ENCODE peak calls at places on chromosomes 5 and 9, in five cellular contexts. G, B, H, J and D are unnamed samples.

GRCh38 chr9:88011005-88011766 is 36.9 kb upstream of the CDK20 start:
- DNase-seq in J (peak), H (no peak), G (peak), B (peak), D (no peak)

GRCh38 chr9:133876144-133876543 is 116.0 kb downstream of the VAV2 start:
- DNase-seq in G (no peak), H (no peak), B (no peak), J (no peak), D (no peak)

GRCh38 chr9:124202447-124202971 is 55.2 kb upstream of the NEK6 start:
- DNase-seq in H (no peak), B (peak), J (peak), G (peak), D (no peak)

GRCh38 chr5:78610633-78611032 is 37.9 kb downstream of the LHFPL2 start:
- DNase-seq in G (no peak), H (no peak), J (no peak), B (peak), D (no peak)

GRCh38 chr9:127572961-127573727 is 38.9 kb upstream of the STXBP1 start:
- DNase-seq in B (peak), G (peak), J (no peak), H (no peak), D (no peak)

GRCh38 chr5:90020575-90021535 is 388.7 kb downstream of the CETN3 start:
- DNase-seq in G (peak), H (no peak), J (no peak), B (peak), D (no peak)

GRCh38 chr9:102355982-102356381 is 617.5 kb upstream of the GRIN3A start:
- DNase-seq in B (no peak), G (no peak), J (no peak), H (no peak), D (no peak)

GRCh38 chr9:94056442-94056974 is 27.8 kb upstream of the PTPDC1 start:
- DNase-seq in H (no peak), J (no peak), G (peak), B (peak), D (no peak)

GRCh38 chr5:148828461-148829247 is 2.2 kb downstream of the ADRB2 start:
- DNase-seq in J (no peak), B (peak), H (no peak), G (no peak), D (no peak)

GRCh38 chr5:141258948-141259347 is 13.8 kb downstream of the PCDHB15 start:
- DNase-seq in B (no peak), G (no peak), J (no peak), H (no peak), D (no peak)

GRCh38 chr5:143685416-143685815 is 126.5 kb upstream of the HMHB1 start:
- DNase-seq in B (no peak), G (peak), J (no peak), H (no peak), D (no peak)

GRCh38 chr5:176365663-176366574 is 632 bp downstream of the ARL10 start:
- DNase-seq in G (peak), H (no peak), J (no peak), B (peak), D (peak)

GRCh38 chr5:5658226-5658625 is 235.7 kb downstream of the ICE1 start:
- DNase-seq in B (peak), G (peak), H (peak), J (peak), D (no peak)

GRCh38 chr5:146867996-146868708 is 10.4 kb downstream of the PPP2R2B start:
- DNase-seq in J (no peak), H (no peak), B (no peak), G (no peak), D (no peak)

GRCh38 chr5:142699105-142699720 is 13.3 kb upstream of the FGF1 start:
- DNase-seq in J (peak), B (peak), G (peak), H (peak), D (peak)

GRCh38 chr9:136930014-136930413 is 14.5 kb downstream of the FBXW5 start:
- DNase-seq in H (no peak), J (no peak), B (no peak), G (no peak), D (no peak)

GRCh38 chr9:122244349-122244748 is 15.6 kb upstream of the LHX6 start:
- DNase-seq in H (no peak), J (no peak), G (no peak), B (no peak), D (no peak)

GRCh38 chr5:93578813-93579560 is 2.0 kb downstream of the NR2F1-AS1 start:
- DNase-seq in H (no peak), G (peak), B (peak), J (peak), D (peak)

GRCh38 chr9:112503170-112503569 is 16.5 kb downstream of the KIAA1958 start:
- DNase-seq in H (no peak), G (no peak), J (no peak), B (no peak), D (no peak)

GRCh38 chr9:35162605-35163315 is 951 bp downstream of the UNC13B start:
- DNase-seq in B (peak), H (peak), J (no peak), G (no peak), D (no peak)

GRCh38 chr5:34844999-34845398 is 6.0 kb downstream of the TTC23L start:
- DNase-seq in B (no peak), J (no peak), G (no peak), H (no peak), D (no peak)

GRCh38 chr5:61051267-61051666 is 106.3 kb downstream of the NDUFAF2 start:
- DNase-seq in B (peak), G (peak), J (no peak), H (no peak), D (no peak)

GRCh38 chr5:66333192-66333591 is 189.1 kb downstream of the SREK1 start:
- DNase-seq in G (no peak), H (no peak), B (no peak), J (no peak), D (no peak)

GRCh38 chr5:176447538-176447981 is 625 bp upstream of the FAF2 start:
- DNase-seq in B (no peak), G (no peak), H (no peak), J (no peak), D (peak)

GRCh38 chr9:100999914-101000540 is 28.5 kb upstream of the PLPPR1 start:
- DNase-seq in J (no peak), G (no peak), H (no peak), B (peak), D (no peak)

GRCh38 chr9:122350577-122351355 is 20.1 kb upstream of the PTGS1 start:
- DNase-seq in H (peak), G (peak), B (peak), J (peak), D (peak)

GRCh38 chr9:22211588-22212360 is 202.7 kb upstream of the CDKN2B start:
- DNase-seq in H (no peak), G (peak), B (peak), J (no peak), D (no peak)

GRCh38 chr5:40223884-40224402 is 455.8 kb upstream of the PTGER4 start:
- DNase-seq in B (peak), J (no peak), G (peak), H (no peak), D (no peak)

GRCh38 chr9:104608336-104608735 is 2.9 kb upstream of the OR13C2 start:
- DNase-seq in G (peak), H (no peak), J (no peak), B (no peak), D (no peak)

GRCh38 chr9:137610944-137611343 is 5.5 kb downstream of the ARRDC1 start:
- DNase-seq in H (no peak), J (no peak), G (no peak), B (no peak), D (no peak)

GRCh38 chr5:5078009-5078897 is 61.9 kb upstream of the ADAMTS16 start:
- DNase-seq in G (no peak), H (no peak), J (no peak), B (no peak), D (no peak)

GRCh38 chr9:133089271-133089671 is 27.5 kb downstream of the CEL start:
- DNase-seq in J (no peak), B (no peak), G (no peak), H (no peak), D (no peak)

GRCh38 chr9:134732392-134733110 is 90.9 kb downstream of the COL5A1 start:
- DNase-seq in G (no peak), B (no peak), J (no peak), H (no peak), D (no peak)

GRCh38 chr9:82183181-82183860 is 194.7 kb downstream of the SPATA31D1 start:
- DNase-seq in J (no peak), B (no peak), G (no peak), H (no peak), D (no peak)

GRCh38 chr9:137244486-137245449 is 3.7 kb downstream of the TUBB4B start:
- DNase-seq in G (no peak), B (no peak), J (no peak), H (no peak), D (no peak)

GRCh38 chr5:135245521-135246499 is 153.2 kb downstream of the MACROH2A1 start:
- DNase-seq in G (peak), H (no peak), B (peak), J (peak), D (peak)

GRCh38 chr9:126927419-126927818 is 12.8 kb downstream of the RALGPS1 start:
- DNase-seq in H (no peak), J (no peak), B (no peak), G (no peak), D (no peak)

GRCh38 chr9:130896233-130897012 is at the start of gene QRFP:
- DNase-seq in G (no peak), J (no peak), H (no peak), B (no peak), D (no peak)
- TF ChIP-seq CTCF in G (no peak), J (no peak), H (no peak), B (no peak), D (no peak)

DNA sequence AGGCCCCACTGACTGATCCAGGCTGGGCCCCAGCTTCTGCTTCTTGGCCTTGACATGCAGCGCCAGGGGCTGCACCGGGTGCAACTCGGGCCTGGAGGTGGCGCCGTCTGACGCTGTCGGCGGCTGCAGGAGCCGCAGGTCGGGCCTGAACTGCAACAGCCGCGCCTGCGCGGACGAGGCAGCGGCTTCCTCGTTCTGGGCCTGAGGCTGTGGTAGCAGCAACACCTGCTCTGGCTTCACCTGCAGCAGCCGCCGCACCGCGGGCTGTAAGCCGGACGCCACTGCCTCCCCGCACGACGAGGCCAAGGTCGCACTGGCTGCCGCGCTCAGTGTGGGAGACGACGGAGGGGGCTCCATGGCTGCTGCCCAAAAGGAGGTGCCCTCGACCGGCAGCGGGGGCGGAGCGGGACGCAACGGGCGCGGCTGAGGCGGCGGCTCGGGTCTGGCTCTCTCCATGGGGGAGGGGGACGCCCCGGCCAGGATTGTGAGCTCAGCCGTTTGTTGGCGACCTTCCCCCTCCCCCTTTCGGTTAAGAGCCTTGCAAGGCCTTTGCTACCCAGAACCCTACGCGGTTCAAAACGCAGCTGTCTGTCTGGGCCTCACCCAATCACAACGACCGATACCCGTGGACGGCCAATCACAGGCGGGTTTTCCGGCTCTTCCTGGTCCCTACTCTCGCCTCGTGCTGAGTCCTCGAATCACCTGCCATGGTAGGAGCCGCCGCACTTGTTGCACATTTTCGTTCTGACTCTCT is 438 bp downstream of the SOX30 start:
- DNase-seq in H (no peak), B (peak), J (peak), G (peak), D (no peak)
- TF ChIP-seq CTCF in H (no peak), B (peak), J (peak), G (peak), D (no peak)

GRCh38 chr9:96230002-96230401 is 72.0 kb downstream of the HSD17B3 start:
- DNase-seq in G (no peak), H (no peak), J (no peak), B (no peak), D (no peak)
- TF ChIP-seq CTCF in G (no peak), H (no peak), J (no peak), B (peak), D (no peak)

DNA sequence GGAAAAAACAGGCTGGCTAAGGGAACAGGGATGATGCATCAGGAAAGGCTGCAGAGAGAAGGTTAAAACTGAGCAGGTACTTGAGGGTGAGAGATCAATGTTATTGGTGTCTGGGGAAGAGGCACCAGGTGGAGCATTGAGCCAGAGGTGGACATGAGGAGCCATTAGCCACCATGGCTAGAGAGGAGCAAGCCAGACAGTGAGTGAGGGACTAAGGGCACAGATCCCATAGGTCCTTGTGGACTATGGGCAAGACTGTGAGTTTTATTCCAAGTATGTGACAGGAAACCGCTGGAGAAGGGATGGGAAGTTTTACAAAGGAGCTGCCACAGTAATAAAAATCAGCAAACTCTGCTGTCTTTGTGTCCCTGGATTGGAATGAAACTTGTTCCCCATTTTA is 349.9 kb downstream of the ENC1 start:
- DNase-seq in B (no peak), J (no peak), H (no peak), G (no peak), D (no peak)
- TF ChIP-seq CTCF in B (no peak), J (no peak), H (no peak), G (no peak), D (no peak)

GRCh38 chr5:154394328-154394727 is 51.5 kb upstream of the SAP30L start:
- DNase-seq in H (no peak), J (no peak), B (no peak), G (no peak), D (no peak)
- TF ChIP-seq CTCF in H (no peak), J (no peak), B (no peak), G (no peak), D (no peak)